ENCODE peak calls at places on chromosomes 5 and 9, in ten cellular contexts. F is endothelial cell of umbilical vein, Z is prostate gland, S is transverse colon, U is GM23338, W is sigmoid colon, I is breast epithelium, C is HCT116, T is GM12878, O is H1. X is an unnamed sample.

GRCh38 chr9:113913426-113914195 is 37.5 kb downstream of the ZNF618 start:
- DNase-seq in F (no peak), Z (peak), S (no peak), U (no peak), W (no peak), I (no peak), C (no peak), T (no peak), O (no peak), X (no peak)

GRCh38 chr5:134563962-134564361 is 38.5 kb downstream of the JADE2 start:
- DNase-seq in F (no peak), Z (no peak), S (no peak), U (no peak), W (no peak), I (no peak), C (no peak), T (no peak), O (no peak), X (no peak)

GRCh38 chr5:12413585-12413984 is 509.3 kb upstream of the CTNND2 start:
- DNase-seq in F (no peak), Z (no peak), S (no peak), U (peak), W (no peak), I (no peak), C (no peak), T (no peak), O (no peak), X (no peak)

GRCh38 chr5:92944903-92945629 is 636.0 kb downstream of the NR2F1-AS1 start:
- DNase-seq in F (peak), Z (no peak), S (no peak), U (no peak), W (no peak), I (no peak), C (no peak), T (no peak), O (no peak), X (no peak)

GRCh38 chr9:136759436-136760325 is 1.6 kb upstream of the LCN8 start:
- DNase-seq in F (no peak), Z (no peak), S (no peak), U (no peak), W (peak), I (no peak), C (no peak), T (no peak), O (no peak), X (no peak)

GRCh38 chr9:127877566-127877998 is at the start of gene AK1:
- DNase-seq in F (peak), Z (peak), S (peak), U (peak), W (peak), I (peak), C (no peak), T (no peak), O (no peak), X (no peak)

GRCh38 chr5:96876292-96876850 is at the start of gene ERAP2:
- DNase-seq in F (peak), Z (no peak), S (no peak), U (peak), W (no peak), I (no peak), C (no peak), T (no peak), O (no peak), X (no peak)

GRCh38 chr5:8884029-8884428 is 661.8 kb downstream of the SEMA5A start:
- DNase-seq in F (no peak), Z (no peak), S (no peak), U (no peak), W (no peak), I (no peak), C (no peak), T (no peak), O (no peak), X (no peak)

GRCh38 chr5:140345919-140346347 is 470 bp downstream of the HBEGF start:
- DNase-seq in F (peak), Z (peak), S (peak), U (peak), W (peak), I (peak), C (no peak), T (no peak), O (no peak), X (peak)

GRCh38 chr5:20286512-20286911 is 298.5 kb upstream of the CDH18 start:
- DNase-seq in F (no peak), Z (no peak), S (no peak), U (no peak), W (no peak), I (no peak), C (no peak), T (no peak), O (no peak), X (no peak)

GRCh38 chr5:53890490-53890889 is 330.1 kb downstream of the NDUFS4 start:
- DNase-seq in F (no peak), Z (no peak), S (no peak), U (no peak), W (no peak), I (no peak), C (no peak), T (no peak), O (no peak), X (no peak)

GRCh38 chr5:66981266-66981665 is 215.3 kb downstream of the CD180 start:
- DNase-seq in F (no peak), Z (no peak), S (no peak), U (no peak), W (no peak), I (no peak), C (no peak), T (no peak), O (no peak), X (no peak)

GRCh38 chr5:168176251-168176650 is 115.2 kb upstream of the WWC1 start:
- DNase-seq in F (no peak), Z (no peak), S (no peak), U (no peak), W (no peak), I (no peak), C (no peak), T (no peak), O (no peak), X (no peak)

GRCh38 chr9:93450817-93451761 is at the start of gene FAM120A:
- DNase-seq in F (peak), Z (peak), S (peak), U (peak), W (peak), I (peak), C (peak), T (no peak), O (no peak), X (peak)

GRCh38 chr5:160071521-160072299 is 47.5 kb downstream of the PWWP2A start:
- DNase-seq in F (peak), Z (no peak), S (no peak), U (no peak), W (no peak), I (no peak), C (no peak), T (no peak), O (no peak), X (no peak)

GRCh38 chr5:151708126-151708525 is 21.4 kb upstream of the SPARC start:
- DNase-seq in F (peak), Z (no peak), S (peak), U (no peak), W (no peak), I (no peak), C (peak), T (no peak), O (no peak), X (no peak)

GRCh38 chr5:6837519-6838110 is 124.4 kb downstream of the TENT4A start:
- DNase-seq in F (peak), Z (no peak), S (peak), U (peak), W (no peak), I (no peak), C (no peak), T (no peak), O (peak), X (no peak)

GRCh38 chr5:109567374-109568044 is 122.2 kb upstream of the MAN2A1 start:
- DNase-seq in F (no peak), Z (no peak), S (no peak), U (no peak), W (no peak), I (no peak), C (no peak), T (no peak), O (no peak), X (no peak)

GRCh38 chr5:170393958-170394357 is 4.8 kb upstream of the KCNMB1 start:
- DNase-seq in F (no peak), Z (no peak), S (no peak), U (peak), W (no peak), I (no peak), C (no peak), T (no peak), O (no peak), X (no peak)

GRCh38 chr9:93826209-93826608 is 128.9 kb downstream of the BARX1 start:
- DNase-seq in F (no peak), Z (no peak), S (no peak), U (peak), W (no peak), I (no peak), C (no peak), T (no peak), O (no peak), X (no peak)

GRCh38 chr5:125269926-125270325 is 523.5 kb upstream of the ZNF608 start:
- DNase-seq in F (no peak), Z (no peak), S (no peak), U (no peak), W (no peak), I (no peak), C (no peak), T (no peak), O (no peak), X (no peak)

GRCh38 chr9:12785251-12785880 is 10.5 kb downstream of the LURAP1L start:
- DNase-seq in F (no peak), Z (peak), S (peak), U (no peak), W (peak), I (no peak), C (peak), T (no peak), O (no peak), X (no peak)

GRCh38 chr5:113250341-113250953 is 184.3 kb downstream of the TSSK1B start:
- DNase-seq in F (peak), Z (no peak), S (peak), U (no peak), W (peak), I (no peak), C (no peak), T (no peak), O (no peak), X (no peak)

GRCh38 chr5:72525816-72526215 is 18.6 kb upstream of the ZNF366 start:
- DNase-seq in F (no peak), Z (no peak), S (no peak), U (no peak), W (no peak), I (no peak), C (no peak), T (no peak), O (no peak), X (no peak)

GRCh38 chr5:158769702-158770101 is 330.0 kb downstream of the EBF1 start:
- DNase-seq in F (no peak), Z (no peak), S (no peak), U (no peak), W (no peak), I (no peak), C (no peak), T (no peak), O (no peak), X (no peak)

GRCh38 chr9:801399-802071 is 40.0 kb upstream of the DMRT1 start:
- DNase-seq in F (peak), Z (no peak), S (no peak), U (no peak), W (no peak), I (no peak), C (no peak), T (no peak), O (no peak), X (no peak)

GRCh38 chr5:177455036-177455660 is 8.5 kb downstream of the PRR7 start:
- DNase-seq in F (peak), Z (peak), S (peak), U (peak), W (peak), I (no peak), C (peak), T (no peak), O (no peak), X (peak)

GRCh38 chr9:734831-735511 is 106.5 kb upstream of the DMRT1 start:
- DNase-seq in F (peak), Z (no peak), S (no peak), U (no peak), W (peak), I (no peak), C (no peak), T (no peak), O (no peak), X (no peak)

GRCh38 chr9:93675336-93676150 is 99.2 kb downstream of the PHF2 start:
- DNase-seq in F (no peak), Z (no peak), S (peak), U (no peak), W (peak), I (peak), C (no peak), T (no peak), O (no peak), X (peak)

GRCh38 chr5:60497706-60498500 is 202.1 kb downstream of the DEPDC1B start:
- DNase-seq in F (no peak), Z (no peak), S (no peak), U (no peak), W (no peak), I (no peak), C (no peak), T (no peak), O (no peak), X (no peak)

GRCh38 chr5:125450803-125451202 is 704.4 kb upstream of the ZNF608 start:
- DNase-seq in F (no peak), Z (no peak), S (no peak), U (no peak), W (no peak), I (no peak), C (no peak), T (no peak), O (no peak), X (no peak)

GRCh38 chr9:23850242-23851023 is 24.4 kb upstream of the ELAVL2 start:
- DNase-seq in F (no peak), Z (no peak), S (no peak), U (peak), W (no peak), I (no peak), C (no peak), T (no peak), O (no peak), X (no peak)

GRCh38 chr9:60546406-60546805 is 367.8 kb upstream of the SPATA31A5 start:
- DNase-seq in F (no peak), Z (no peak), S (no peak), U (no peak), W (no peak), I (no peak), C (no peak), T (no peak), O (no peak), X (no peak)

GRCh38 chr5:28984642-28985041 is 1946.3 kb upstream of the CDH9 start:
- DNase-seq in F (no peak), Z (no peak), S (no peak), U (no peak), W (no peak), I (no peak), C (no peak), T (no peak), O (no peak), X (no peak)

GRCh38 chr5:180330810-180331646 is 22.1 kb downstream of the GFPT2 start:
- DNase-seq in F (peak), Z (no peak), S (peak), U (no peak), W (peak), I (no peak), C (peak), T (no peak), O (no peak), X (no peak)

GRCh38 chr5:139146809-139147742 is 51.1 kb downstream of the SIL1 start:
- DNase-seq in F (no peak), Z (no peak), S (no peak), U (no peak), W (no peak), I (no peak), C (no peak), T (no peak), O (no peak), X (no peak)

GRCh38 chr9:134769084-134769455 is 111.5 kb upstream of the FCN2 start:
- DNase-seq in F (no peak), Z (no peak), S (no peak), U (no peak), W (no peak), I (no peak), C (no peak), T (no peak), O (no peak), X (no peak)

GRCh38 chr5:180395540-180396274 is 42.6 kb upstream of the GFPT2 start:
- DNase-seq in F (no peak), Z (no peak), S (no peak), U (no peak), W (no peak), I (no peak), C (no peak), T (no peak), O (no peak), X (no peak)

GRCh38 chr5:74318985-74319563 is 321.5 kb downstream of the ENC1 start:
- DNase-seq in F (no peak), Z (no peak), S (no peak), U (no peak), W (no peak), I (no peak), C (no peak), T (no peak), O (no peak), X (no peak)

GRCh38 chr9:95044731-95045508 is 272.6 kb downstream of the FANCC start:
- DNase-seq in F (no peak), Z (peak), S (peak), U (peak), W (no peak), I (no peak), C (no peak), T (no peak), O (peak), X (no peak)
- TF ChIP-seq POLR2AphosphoS5 in F (no peak), Z (peak), S (no peak), U (no peak), W (no peak), I (no peak), C (no peak), T (no peak), O (no peak), X (no peak)

GRCh38 chr5:132820162-132820754 is 7.2 kb downstream of the SOWAHA start:
- DNase-seq in F (peak), Z (peak), S (peak), U (peak), W (peak), I (peak), C (peak), T (peak), O (peak), X (peak)
- TF ChIP-seq POLR2AphosphoS5 in F (no peak), Z (peak), S (no peak), U (no peak), W (no peak), I (peak), C (no peak), T (no peak), O (no peak), X (no peak)

GRCh38 chr5:149415245-149415967 is 36.3 kb upstream of the IL17B start:
- DNase-seq in F (no peak), Z (no peak), S (no peak), U (no peak), W (peak), I (no peak), C (no peak), T (no peak), O (no peak), X (no peak)

GRCh38 chr5:149414405-149415244 is 35.5 kb upstream of the IL17B start:
- DNase-seq in F (no peak), Z (no peak), S (no peak), U (no peak), W (peak), I (no peak), C (no peak), T (no peak), O (no peak), X (no peak)

GRCh38 chr5:149418910-149419531 is 39.9 kb upstream of the IL17B start:
- DNase-seq in F (no peak), Z (no peak), S (no peak), U (no peak), W (no peak), I (no peak), C (no peak), T (no peak), O (no peak), X (no peak)

GRCh38 chr5:149417714-149418368 is 38.7 kb upstream of the IL17B start:
- DNase-seq in F (no peak), Z (no peak), S (no peak), U (no peak), W (peak), I (no peak), C (no peak), T (no peak), O (no peak), X (no peak)

GRCh38 chr5:149416977-149417713 is 38.1 kb upstream of the IL17B start:
- DNase-seq in F (no peak), Z (no peak), S (no peak), U (no peak), W (peak), I (no peak), C (no peak), T (no peak), O (no peak), X (no peak)
- TF ChIP-seq POLR2AphosphoS5 in F (no peak), Z (peak), S (no peak), U (no peak), W (peak), I (no peak), C (no peak), T (no peak), O (no peak), X (no peak)

GRCh38 chr9:131887680-131888079 is 147.8 kb upstream of the RAPGEF1 start:
- DNase-seq in F (no peak), Z (no peak), S (no peak), U (no peak), W (no peak), I (no peak), C (no peak), T (no peak), O (no peak), X (no peak)

GRCh38 chr9:131891578-131891977 is 151.7 kb upstream of the RAPGEF1 start:
- DNase-seq in F (no peak), Z (no peak), S (no peak), U (no peak), W (no peak), I (no peak), C (no peak), T (no peak), O (no peak), X (no peak)

GRCh38 chr9:131889437-131890244 is 149.8 kb upstream of the RAPGEF1 start:
- DNase-seq in F (no peak), Z (no peak), S (no peak), U (peak), W (no peak), I (no peak), C (no peak), T (no peak), O (no peak), X (no peak)

GRCh38 chr9:131886839-131887238 is 147.0 kb upstream of the RAPGEF1 start:
- DNase-seq in F (no peak), Z (no peak), S (no peak), U (no peak), W (no peak), I (no peak), C (no peak), T (no peak), O (no peak), X (no peak)

DNA sequence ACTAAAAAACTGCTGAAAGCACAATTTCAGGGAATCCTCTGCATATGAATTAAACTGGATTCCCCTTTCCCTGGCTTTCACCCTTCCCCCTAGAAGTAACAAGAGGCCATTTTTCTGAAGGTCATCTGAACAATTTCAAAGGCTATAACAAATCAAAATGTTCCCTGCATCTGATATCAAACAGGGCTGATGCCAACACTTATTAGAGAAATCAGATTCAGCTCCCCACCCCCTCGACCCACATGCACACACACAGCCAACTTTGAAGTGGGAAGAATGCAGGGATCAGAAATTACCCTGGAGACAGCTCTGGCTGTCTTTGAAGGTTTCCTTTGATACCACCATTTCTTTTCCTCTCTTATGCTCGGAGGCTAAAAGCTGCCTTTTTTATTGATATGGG is 149.0 kb upstream of the RAPGEF1 start:
- DNase-seq in F (no peak), Z (no peak), S (no peak), U (no peak), W (no peak), I (no peak), C (no peak), T (no peak), O (no peak), X (no peak)
- TF ChIP-seq POLR2AphosphoS5 in F (no peak), Z (no peak), S (no peak), U (no peak), W (no peak), I (no peak), C (no peak), T (no peak), O (no peak), X (no peak)

GRCh38 chr5:119396265-119396664 is 40.4 kb downstream of the TNFAIP8 start:
- DNase-seq in F (no peak), Z (no peak), S (no peak), U (no peak), W (no peak), I (no peak), C (no peak), T (no peak), O (no peak), X (no peak)

GRCh38 chr5:119398713-119399492 is 43.1 kb downstream of the TNFAIP8 start:
- DNase-seq in F (no peak), Z (no peak), S (peak), U (no peak), W (no peak), I (no peak), C (no peak), T (no peak), O (no peak), X (no peak)

GRCh38 chr5:119400248-119400647 is 44.4 kb downstream of the TNFAIP8 start:
- DNase-seq in F (no peak), Z (no peak), S (no peak), U (no peak), W (no peak), I (no peak), C (no peak), T (no peak), O (no peak), X (no peak)

GRCh38 chr5:119395080-119395836 is 39.4 kb downstream of the TNFAIP8 start:
- DNase-seq in F (no peak), Z (no peak), S (no peak), U (no peak), W (no peak), I (no peak), C (no peak), T (peak), O (no peak), X (no peak)

GRCh38 chr5:119397518-119398380 is 41.9 kb downstream of the TNFAIP8 start:
- DNase-seq in F (peak), Z (no peak), S (no peak), U (no peak), W (no peak), I (no peak), C (no peak), T (peak), O (no peak), X (no peak)
- TF ChIP-seq POLR2AphosphoS5 in F (no peak), Z (no peak), S (no peak), U (no peak), W (no peak), I (no peak), C (no peak), T (peak), O (no peak), X (no peak)

GRCh38 chr5:43040287-43041098 is at the start of gene ANXA2R:
- DNase-seq in F (peak), Z (peak), S (peak), U (peak), W (peak), I (peak), C (peak), T (no peak), O (no peak), X (peak)
- TF ChIP-seq POLR2AphosphoS5 in F (peak), Z (peak), S (peak), U (no peak), W (peak), I (peak), C (no peak), T (no peak), O (no peak), X (no peak)

X was measured in GM12892.